ENCODE peak calls at places on chromosomes 16 and 17, in eight cellular contexts. X, H, S, R, A, O, U and V are unnamed samples.

GRCh38 chr16:23296994-23297393 is 5.1 kb upstream of the SCNN1B start:
- DNase-seq in X (no peak), H (no peak), S (no peak), R (peak; percentile 18), A (no peak), O (no peak), U (no peak), V (no peak)

GRCh38 chr17:79791354-79792123 is 5.3 kb downstream of the CBX8 start:
- DNase-seq in X (no peak), H (no peak), S (no peak), R (no peak), A (no peak), O (no peak), U (no peak), V (no peak)

GRCh38 chr16:63447121-63447520 is 1410.9 kb upstream of the CDH8 start:
- DNase-seq in X (no peak), H (no peak), S (no peak), R (no peak), A (no peak), O (no peak), U (no peak), V (no peak)

GRCh38 chr16:11479916-11480315 is 106.8 kb downstream of the LITAF start:
- DNase-seq in X (no peak), H (no peak), S (no peak), R (no peak), A (no peak), O (no peak), U (no peak), V (no peak)

GRCh38 chr16:30380801-30381208 is 1.6 kb downstream of the SEPTIN1 start:
- DNase-seq in X (no peak), H (no peak), S (no peak), R (no peak), A (no peak), O (no peak), U (no peak), V (no peak)

GRCh38 chr17:1969712-1970111 is 55.4 kb downstream of the RTN4RL1 start:
- DNase-seq in X (no peak), H (no peak), S (no peak), R (no peak), A (no peak), O (no peak), U (no peak), V (no peak)

GRCh38 chr17:39225974-39226683 is 384 bp upstream of the STAC2 start:
- DNase-seq in X (peak; percentile 76), H (no peak), S (peak; percentile 52), R (peak; percentile 53), A (no peak), O (no peak), U (peak; percentile 76), V (peak; percentile 23)

GRCh38 chr16:15635926-15636325 is 7.0 kb downstream of the MARF1 start:
- DNase-seq in X (no peak), H (no peak), S (no peak), R (no peak), A (no peak), O (no peak), U (no peak), V (no peak)

GRCh38 chr16:68200120-68200783 is 35.7 kb downstream of the ESRP2 start:
- DNase-seq in X (no peak), H (no peak), S (peak; percentile 50), R (peak; percentile 54), A (no peak), O (no peak), U (no peak), V (peak; percentile 56)

GRCh38 chr17:40319651-40320550 is 10.9 kb downstream of the RARA start:
- DNase-seq in X (no peak), H (no peak), S (no peak), R (no peak), A (no peak), O (no peak), U (no peak), V (no peak)

GRCh38 chr17:76414334-76415295 is 30.2 kb downstream of the SPHK1 start:
- DNase-seq in X (peak; percentile 76), H (no peak), S (peak; percentile 65), R (peak; percentile 28), A (no peak), O (no peak), U (peak; percentile 58), V (peak; percentile 84)